ENCODE peak calls at places on chromosomes 11 and 22, in nine cellular contexts. K is lung; H is T1000; W is Peyer's patch; A is cardiac septum; S is dermis blood vessel endothelial cell; N is activated T-helper 1 cell treated with anti-CD3 and anti-CD28 coated beads, Interleukin-12 subunit alpha, Interleukin-12 subunit beta, Interleukin-2, Interleukin-4 antibody, amounts not matched to agents 30 ng/mL and 10 ng/mL and 1 ng/mL, durations not matched to agents 14 hours and 24 hours and 36 hours; C is progenitor cell of endocrine pancreas; E is AG08396. F is an unnamed sample.

GRCh38 chr11:116853461-116854073 is 16.1 kb upstream of the APOA1 start:
- DNase-seq in K (no peak), W (no peak), A (no peak), N (peak; percentile 70), C (no peak), E (peak; percentile 78), S (peak; percentile 67), H (peak; percentile 73), F (peak; percentile 86)

GRCh38 chr11:64868904-64869570 is 9.4 kb downstream of the EHD1 start:
- DNase-seq in S (peak; percentile 95), E (peak; percentile 83), A (no peak), N (no peak), C (no peak), W (no peak), H (peak; percentile 73), K (no peak), F (no peak)

GRCh38 chr11:73856001-73856663 is 20.5 kb downstream of the COA4 start:
- DNase-seq in W (no peak), E (no peak), C (no peak), K (no peak), H (no peak), A (no peak), S (no peak), N (no peak), F (no peak)

GRCh38 chr11:77084581-77085191 is 17.9 kb downstream of the CAPN5 start:
- DNase-seq in N (no peak), K (no peak), S (no peak), C (no peak), W (peak; percentile 41), H (no peak), E (no peak), A (peak; percentile 70), F (no peak)

GRCh38 chr11:125371451-125371935 is 124.6 kb downstream of the FEZ1 start:
- DNase-seq in C (no peak), H (no peak), N (no peak), K (no peak), W (no peak), S (peak; percentile 7), E (no peak), A (no peak), F (no peak)

GRCh38 chr11:16336721-16337120 is 19.6 kb downstream of the SOX6 start:
- DNase-seq in N (no peak), C (no peak), H (no peak), K (no peak), E (no peak), W (no peak), S (no peak), A (no peak), F (no peak)

GRCh38 chr11:12629601-12630313 is 44.5 kb upstream of the TEAD1 start:
- DNase-seq in W (no peak), K (no peak), E (peak; percentile 50), C (no peak), N (no peak), S (no peak), H (no peak), A (no peak), F (no peak)

GRCh38 chr22:47276219-47276843 is 513.9 kb downstream of the TBC1D22A start:
- DNase-seq in K (no peak), H (no peak), N (no peak), E (no peak), A (no peak), C (no peak), W (no peak), S (no peak), F (no peak)

GRCh38 chr22:38355275-38355674 is 38.0 kb upstream of the CSNK1E start:
- DNase-seq in W (no peak), C (no peak), S (no peak), N (no peak), H (no peak), E (peak; percentile 0), K (no peak), A (no peak), F (peak; percentile 3)

GRCh38 chr11:8070417-8071101 is 10.5 kb upstream of the TUB start:
- DNase-seq in K (no peak), A (no peak), N (no peak), C (no peak), W (peak; percentile 42), S (peak; percentile 57), E (peak; percentile 76), H (no peak), F (peak; percentile 70)

GRCh38 chr22:18057568-18058209 is 20.1 kb upstream of the PEX26 start:
- DNase-seq in W (peak; percentile 93), S (peak; percentile 97), N (no peak), H (peak; percentile 69), K (peak; percentile 55), E (peak; percentile 84), C (no peak), A (no peak), F (peak; percentile 78)

GRCh38 chr11:134555510-134555909 is 143.5 kb upstream of the B3GAT1 start:
- DNase-seq in C (no peak), A (peak; percentile 43), W (no peak), H (no peak), N (no peak), E (no peak), S (no peak), K (peak; percentile 15), F (no peak)

GRCh38 chr11:34891611-34892010 is 24.6 kb downstream of the APIP start:
- DNase-seq in W (no peak), N (no peak), A (no peak), K (no peak), C (no peak), H (no peak), E (no peak), S (no peak), F (no peak)

GRCh38 chr11:27201454-27202302 is 161.1 kb downstream of the BBOX1 start:
- DNase-seq in E (peak; percentile 37), C (no peak), S (no peak), A (no peak), W (peak; percentile 94), H (peak; percentile 61), K (peak; percentile 59), N (no peak), F (no peak)

GRCh38 chr11:61711493-61711892 is 31.3 kb downstream of the DAGLA start:
- DNase-seq in S (no peak), E (no peak), A (no peak), W (no peak), C (no peak), N (no peak), H (no peak), K (no peak), F (no peak)

GRCh38 chr22:24008022-24008283 is 2.7 kb upstream of the GSTT4 start:
- DNase-seq in E (no peak), H (no peak), N (no peak), A (no peak), W (no peak), S (no peak), C (no peak), K (no peak), F (peak; percentile 6)

GRCh38 chr11:134846776-134847722 is 435.0 kb upstream of the B3GAT1 start:
- DNase-seq in S (no peak), W (no peak), K (peak; percentile 17), E (no peak), H (no peak), N (no peak), C (no peak), A (no peak), F (no peak)

GRCh38 chr11:75347781-75348613 is 3.5 kb downstream of the ARRB1 start:
- DNase-seq in C (no peak), N (no peak), S (peak; percentile 90), W (peak; percentile 58), H (no peak), A (no peak), K (no peak), E (peak; percentile 91), F (no peak)

GRCh38 chr22:39234867-39235687 is 9.7 kb downstream of the PDGFB start:
- DNase-seq in A (peak; percentile 88), E (no peak), S (peak; percentile 75), K (no peak), H (no peak), W (peak; percentile 74), N (no peak), C (no peak), F (no peak)

GRCh38 chr22:45478108-45478771 is 24.4 kb upstream of the FBLN1 start:
- DNase-seq in C (no peak), W (no peak), A (no peak), N (no peak), H (peak; percentile 15), E (peak; percentile 67), K (no peak), S (no peak), F (no peak)

GRCh38 chr11:114156766-114157165 is 97.3 kb downstream of the ZBTB16 start:
- DNase-seq in C (no peak), N (no peak), K (no peak), E (no peak), A (no peak), S (no peak), H (no peak), W (no peak), F (no peak)

GRCh38 chr11:96905084-96905641 is 515.4 kb downstream of the JRKL start:
- DNase-seq in H (no peak), N (no peak), S (no peak), A (no peak), W (no peak), C (no peak), E (no peak), K (no peak), F (no peak)

GRCh38 chr11:13276454-13276851 is 1.1 kb upstream of the BMAL1 start:
- DNase-seq in K (no peak), C (no peak), S (no peak), H (no peak), N (no peak), E (no peak), W (no peak), A (no peak), F (no peak)

GRCh38 chr11:68044898-68045351 is 6.1 kb downstream of the TCIRG1 start:
- DNase-seq in E (no peak), H (no peak), C (no peak), W (no peak), S (no peak), K (no peak), N (no peak), A (no peak), F (peak; percentile 25)

GRCh38 chr11:64842851-64843841 is 1.3 kb downstream of the CDC42BPG start:
- DNase-seq in E (no peak), S (no peak), N (no peak), W (peak; percentile 88), A (no peak), K (no peak), H (no peak), C (no peak), F (no peak)

GRCh38 chr22:24289781-24290181 is 19.1 kb downstream of the SPECC1L start:
- DNase-seq in H (no peak), N (no peak), K (no peak), C (no peak), S (no peak), A (no peak), E (no peak), W (no peak), F (no peak)

F was measured in GM20000.